ENCODE peak calls at places on chromosomes 13 and 19, in eight cellular contexts. T is ovary, Z is astrocyte, J is AG04450, M is thoracic aorta, S is mammary epithelial cell, I is PC-3, L is cardiac fibroblast. V is an unnamed sample.
A peak's percentile ranks its signal among the peaks of the same experiment; 100 is the strongest.

GRCh38 chr19:41934849-41935374 is 6.7 kb upstream of the ERFL start:
- DNase-seq in T (peak; percentile 61), Z (no peak), J (peak; percentile 13), M (no peak), S (peak; percentile 44), I (peak; percentile 65), L (peak; percentile 58), V (no peak)

GRCh38 chr19:1068111-1069001 is 1.4 kb downstream of the ARHGAP45 start:
- DNase-seq in T (peak; percentile 44), Z (no peak), J (no peak), M (no peak), S (no peak), I (no peak), L (no peak), V (no peak)

GRCh38 chr19:434152-434960 is 25.4 kb upstream of the C2CD4C start:
- DNase-seq in T (no peak), Z (no peak), J (no peak), M (no peak), S (no peak), I (no peak), L (no peak), V (no peak)

GRCh38 chr13:30313307-30313706 is 6.0 kb upstream of the KATNAL1 start:
- DNase-seq in T (no peak), Z (peak; percentile 12), J (no peak), M (no peak), S (no peak), I (no peak), L (no peak), V (no peak)

GRCh38 chr13:47499358-47500150 is 501.5 kb downstream of the SUCLA2 start:
- DNase-seq in T (no peak), Z (peak; percentile 85), J (peak; percentile 63), M (no peak), S (peak; percentile 81), I (peak; percentile 83), L (peak; percentile 73), V (peak; percentile 71)

GRCh38 chr13:75633285-75633684 is 2.8 kb upstream of the LMO7 start:
- DNase-seq in T (no peak), Z (peak; percentile 95), J (peak; percentile 72), M (no peak), S (peak; percentile 50), I (peak; percentile 66), L (peak; percentile 85), V (peak; percentile 95)

GRCh38 chr19:41261474-41262190 is 2.5 kb upstream of the HNRNPUL1 start:
- DNase-seq in T (no peak), Z (no peak), J (no peak), M (no peak), S (no peak), I (no peak), L (no peak), V (no peak)

GRCh38 chr19:33774751-33775150 is 21.9 kb upstream of the KCTD15 start:
- DNase-seq in T (no peak), Z (no peak), J (no peak), M (no peak), S (no peak), I (no peak), L (no peak), V (no peak)

GRCh38 chr19:40091205-40092129 is 724 bp upstream of the ZNF780A start:
- DNase-seq in T (no peak), Z (no peak), J (no peak), M (no peak), S (no peak), I (no peak), L (no peak), V (no peak)

GRCh38 chr13:71864094-71864980 is 2.7 kb downstream of the DACH1 start:
- DNase-seq in T (no peak), Z (no peak), J (no peak), M (no peak), S (peak; percentile 1), I (no peak), L (peak; percentile 3), V (no peak)

GRCh38 chr19:43622956-43623355 is 3.5 kb upstream of the ZNF428 start:
- DNase-seq in T (no peak), Z (no peak), J (no peak), M (no peak), S (no peak), I (no peak), L (no peak), V (no peak)

GRCh38 chr13:79525458-79525857 is 44.5 kb downstream of the NDFIP2 start:
- DNase-seq in T (no peak), Z (no peak), J (no peak), M (no peak), S (peak; percentile 72), I (peak; percentile 69), L (no peak), V (no peak)

DNA sequence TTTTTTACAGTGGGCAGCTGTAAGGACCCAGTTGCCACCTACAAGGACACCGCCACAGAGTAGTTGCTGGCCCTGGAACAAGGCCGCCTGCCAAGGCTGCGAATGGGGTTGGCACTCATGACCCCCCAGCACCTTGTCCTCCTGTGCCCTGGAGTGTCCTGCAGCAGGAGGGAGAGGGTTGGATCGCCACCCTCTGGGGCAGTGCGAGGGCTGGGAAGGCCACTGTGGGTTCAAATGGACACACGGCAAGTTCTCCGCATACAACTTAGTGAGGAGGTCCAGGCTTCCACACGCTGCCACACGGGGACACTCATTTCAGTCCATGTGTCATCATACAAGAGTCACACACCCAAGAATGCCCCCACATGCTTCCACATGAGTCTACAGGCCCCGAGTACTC is 978 bp downstream of the KLK8 start:
- DNase-seq in T (no peak), Z (no peak), J (no peak), M (no peak), S (peak; percentile 34), I (no peak), L (no peak), V (no peak)
- H3K4me3 ChIP-seq in T (no peak overlapping the region), Z (no peak overlapping the region), J (no peak overlapping the region), M (no peak overlapping the region), S (peak overlapping the region; percentile 67), I (no peak overlapping the region), L (no peak overlapping the region), V (no peak overlapping the region)

GRCh38 chr13:28548468-28548867 is 53.5 kb upstream of the FLT1 start:
- DNase-seq in T (no peak), Z (no peak), J (no peak), M (no peak), S (no peak), I (no peak), L (no peak), V (no peak)

GRCh38 chr13:28545583-28546333 is 50.8 kb upstream of the FLT1 start:
- DNase-seq in T (no peak), Z (no peak), J (no peak), M (no peak), S (no peak), I (no peak), L (no peak), V (no peak)

GRCh38 chr13:28551498-28551895 is 56.6 kb upstream of the FLT1 start:
- DNase-seq in T (no peak), Z (no peak), J (no peak), M (no peak), S (no peak), I (no peak), L (no peak), V (no peak)

GRCh38 chr13:28550721-28551497 is 56.0 kb upstream of the FLT1 start:
- DNase-seq in T (no peak), Z (no peak), J (no peak), M (no peak), S (no peak), I (no peak), L (no peak), V (no peak)

GRCh38 chr13:28548872-28549271 is 53.9 kb upstream of the FLT1 start:
- DNase-seq in T (no peak), Z (no peak), J (no peak), M (no peak), S (no peak), I (no peak), L (no peak), V (no peak)
- TF ChIP-seq CTCF in T (no peak), Z (no peak), J (peak; percentile 16), M (no peak), S (no peak), I (peak; percentile 34), L (no peak), V (peak; percentile 24)

GRCh38 chr13:90416938-90417337 is 930.5 kb upstream of the MIR17HG start:
- DNase-seq in T (no peak), Z (peak; percentile 46), J (no peak), M (no peak), S (no peak), I (no peak), L (no peak), V (no peak)
- H3K4me3 ChIP-seq in T (no peak overlapping the region), Z (no peak overlapping the region), J (no peak overlapping the region), M (no peak overlapping the region), S (no peak overlapping the region), I (no peak overlapping the region), L (no peak overlapping the region), V (no peak overlapping the region)

GRCh38 chr19:14147797-14148605 is 11.6 kb upstream of the ASF1B start:
- DNase-seq in T (peak; percentile 83), Z (peak; percentile 22), J (peak; percentile 15), M (no peak), S (peak; percentile 17), I (peak; percentile 77), L (peak; percentile 78), V (no peak)
- TF ChIP-seq CTCF in T (peak; percentile 77), Z (peak; percentile 72), J (peak; percentile 89), M (peak; percentile 89), S (peak; percentile 90), I (peak; percentile 92), L (peak; percentile 94), V (peak; percentile 93)

GRCh38 chr19:28627669-28628068 is 585.3 kb downstream of the UQCRFS1 start:
- DNase-seq in T (no peak), Z (no peak), J (no peak), M (no peak), S (no peak), I (no peak), L (no peak), V (no peak)
- H3K4me3 ChIP-seq in T (no peak overlapping the region), Z (no peak overlapping the region), J (no peak overlapping the region), M (no peak overlapping the region), S (no peak overlapping the region), I (no peak overlapping the region), L (no peak overlapping the region), V (no peak overlapping the region)

GRCh38 chr13:59172076-59172475 is 991.7 kb downstream of the DIAPH3 start:
- DNase-seq in T (no peak), Z (no peak), J (no peak), M (no peak), S (no peak), I (no peak), L (no peak), V (no peak)

GRCh38 chr13:59178344-59178743 is 985.4 kb downstream of the DIAPH3 start:
- DNase-seq in T (no peak), Z (no peak), J (no peak), M (no peak), S (no peak), I (peak; percentile 2), L (peak; percentile 19), V (no peak)

GRCh38 chr13:59182241-59182640 is 981.5 kb downstream of the DIAPH3 start:
- DNase-seq in T (no peak), Z (no peak), J (no peak), M (no peak), S (no peak), I (no peak), L (no peak), V (no peak)

DNA sequence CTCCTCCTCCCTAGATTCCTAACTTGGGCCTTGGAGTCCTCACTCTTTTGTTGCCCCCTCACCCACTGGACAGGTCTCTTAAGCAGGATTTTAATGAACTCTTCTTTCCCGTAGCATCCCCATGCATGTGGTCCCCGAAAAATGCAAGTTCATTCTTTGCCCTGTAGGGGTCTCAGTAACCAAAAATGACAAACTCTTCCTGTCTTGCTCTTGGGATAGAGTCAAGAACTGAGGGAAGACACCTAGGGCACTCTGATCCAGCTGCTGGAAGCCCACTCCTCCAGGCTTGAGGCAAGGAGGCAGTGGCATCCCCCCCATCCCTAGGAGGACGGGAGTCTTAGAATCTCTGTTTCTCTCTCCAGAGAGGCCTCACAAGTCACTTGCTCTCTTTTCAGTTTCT is 987.0 kb downstream of the DIAPH3 start:
- DNase-seq in T (no peak), Z (no peak), J (no peak), M (no peak), S (no peak), I (peak; percentile 5), L (no peak), V (no peak)
- TF ChIP-seq CTCF in T (no peak), Z (no peak), J (peak; percentile 11), M (no peak), S (peak; percentile 20), I (peak; percentile 34), L (peak; percentile 6), V (no peak)